ENCODE peak calls at places on chromosomes 13 and 19, in seven cellular contexts. One of them, this sample, is unnamed.

GRCh38 chr19:18939922-18940775 is 868 bp downstream of the HOMER3 start:
- DNase-seq in dorsolateral prefrontal cortex: no peak
- DNase-seq in endodermal cell: peak; percentile 81
- DNase-seq in neural progenitor cell: peak; percentile 90
- DNase-seq in IMR-90: peak; percentile 46
- DNase-seq in Peyer's patch: peak; percentile 64
- DNase-seq in kidney epithelial cell: peak; percentile 12
- DNase-seq in this sample: no peak

GRCh38 chr13:23723463-23723862 is 153.3 kb downstream of the TNFRSF19 start:
- DNase-seq in dorsolateral prefrontal cortex: no peak
- DNase-seq in endodermal cell: no peak
- DNase-seq in neural progenitor cell: no peak
- DNase-seq in IMR-90: peak; percentile 78
- DNase-seq in Peyer's patch: no peak
- DNase-seq in kidney epithelial cell: no peak
- DNase-seq in this sample: peak; percentile 64

GRCh38 chr19:21451187-21451586 is 54.2 kb upstream of the ZNF429 start:
- DNase-seq in dorsolateral prefrontal cortex: no peak
- DNase-seq in endodermal cell: no peak
- DNase-seq in neural progenitor cell: no peak
- DNase-seq in IMR-90: no peak
- DNase-seq in Peyer's patch: no peak
- DNase-seq in kidney epithelial cell: no peak
- DNase-seq in this sample: no peak

GRCh38 chr19:17948967-17949930 is 16.4 kb downstream of the CCDC124 start:
- DNase-seq in dorsolateral prefrontal cortex: no peak
- DNase-seq in endodermal cell: peak; percentile 67
- DNase-seq in neural progenitor cell: peak; percentile 43
- DNase-seq in IMR-90: no peak
- DNase-seq in Peyer's patch: no peak
- DNase-seq in kidney epithelial cell: no peak
- DNase-seq in this sample: no peak

GRCh38 chr19:12194827-12195500 is 32.1 kb downstream of the ZNF136 start:
- DNase-seq in dorsolateral prefrontal cortex: peak; percentile 89
- DNase-seq in endodermal cell: no peak
- DNase-seq in neural progenitor cell: no peak
- DNase-seq in IMR-90: peak; percentile 6
- DNase-seq in Peyer's patch: peak; percentile 82
- DNase-seq in kidney epithelial cell: peak; percentile 25
- DNase-seq in this sample: no peak

GRCh38 chr19:29963576-29963975 is 21.5 kb downstream of the URI1 start:
- DNase-seq in dorsolateral prefrontal cortex: no peak
- DNase-seq in endodermal cell: no peak
- DNase-seq in neural progenitor cell: no peak
- DNase-seq in IMR-90: no peak
- DNase-seq in Peyer's patch: no peak
- DNase-seq in kidney epithelial cell: no peak
- DNase-seq in this sample: no peak

GRCh38 chr19:15331419-15332310 is 674 bp downstream of the BRD4 start:
- DNase-seq in dorsolateral prefrontal cortex: no peak
- DNase-seq in endodermal cell: peak; percentile 72
- DNase-seq in neural progenitor cell: peak; percentile 74
- DNase-seq in IMR-90: no peak
- DNase-seq in Peyer's patch: peak; percentile 76
- DNase-seq in kidney epithelial cell: no peak
- DNase-seq in this sample: no peak

GRCh38 chr19:9967326-9967725 is 31.0 kb upstream of the OLFM2 start:
- DNase-seq in dorsolateral prefrontal cortex: no peak
- DNase-seq in endodermal cell: no peak
- DNase-seq in neural progenitor cell: no peak
- DNase-seq in IMR-90: peak; percentile 30
- DNase-seq in Peyer's patch: no peak
- DNase-seq in kidney epithelial cell: no peak
- DNase-seq in this sample: no peak

GRCh38 chr19:1904385-1905070 is 671 bp upstream of the ADAT3 start:
- DNase-seq in dorsolateral prefrontal cortex: no peak
- DNase-seq in endodermal cell: peak; percentile 89
- DNase-seq in neural progenitor cell: peak; percentile 84
- DNase-seq in IMR-90: no peak
- DNase-seq in Peyer's patch: peak; percentile 75
- DNase-seq in kidney epithelial cell: peak; percentile 44
- DNase-seq in this sample: no peak

GRCh38 chr13:59477011-59477410 is 686.7 kb downstream of the DIAPH3 start:
- DNase-seq in dorsolateral prefrontal cortex: no peak
- DNase-seq in endodermal cell: no peak
- DNase-seq in neural progenitor cell: no peak
- DNase-seq in IMR-90: no peak
- DNase-seq in Peyer's patch: no peak
- DNase-seq in kidney epithelial cell: no peak
- DNase-seq in this sample: no peak
- TF ChIP-seq CTCF in dorsolateral prefrontal cortex: peak; percentile 17
- TF ChIP-seq CTCF in endodermal cell: peak; percentile 77
- TF ChIP-seq CTCF in neural progenitor cell: peak; percentile 52
- TF ChIP-seq CTCF in IMR-90: peak; percentile 26
- TF ChIP-seq CTCF in Peyer's patch: no peak
- TF ChIP-seq CTCF in kidney epithelial cell: peak; percentile 43
- TF ChIP-seq CTCF in this sample: no peak

GRCh38 chr19:52786078-52786463 is 520 bp downstream of the ZNF600 start:
- DNase-seq in dorsolateral prefrontal cortex: no peak
- DNase-seq in endodermal cell: peak; percentile 62
- DNase-seq in neural progenitor cell: peak; percentile 35
- DNase-seq in IMR-90: no peak
- DNase-seq in Peyer's patch: peak; percentile 51
- DNase-seq in kidney epithelial cell: no peak
- DNase-seq in this sample: no peak
- H3K4me3 ChIP-seq in dorsolateral prefrontal cortex: peak overlapping the region; percentile 62
- H3K4me3 ChIP-seq in endodermal cell: peak overlapping the region; percentile 93
- H3K4me3 ChIP-seq in neural progenitor cell: peak overlapping the region; percentile 82
- H3K4me3 ChIP-seq in IMR-90: peak overlapping the region; percentile 86
- H3K4me3 ChIP-seq in Peyer's patch: peak overlapping the region; percentile 80
- H3K4me3 ChIP-seq in kidney epithelial cell: peak overlapping the region; percentile 64
- H3K4me3 ChIP-seq in this sample: peak overlapping the region; percentile 67

GRCh38 chr13:33441015-33441414 is 155.5 kb upstream of the STARD13 start:
- DNase-seq in dorsolateral prefrontal cortex: no peak
- DNase-seq in endodermal cell: peak; percentile 64
- DNase-seq in neural progenitor cell: peak; percentile 44
- DNase-seq in IMR-90: peak; percentile 47
- DNase-seq in Peyer's patch: no peak
- DNase-seq in kidney epithelial cell: no peak
- DNase-seq in this sample: no peak
- TF ChIP-seq CTCF in dorsolateral prefrontal cortex: peak; percentile 23
- TF ChIP-seq CTCF in endodermal cell: peak; percentile 77
- TF ChIP-seq CTCF in neural progenitor cell: peak; percentile 52
- TF ChIP-seq CTCF in IMR-90: peak; percentile 22
- TF ChIP-seq CTCF in Peyer's patch: no peak
- TF ChIP-seq CTCF in kidney epithelial cell: peak; percentile 42
- TF ChIP-seq CTCF in this sample: peak; percentile 7

GRCh38 chr19:45401815-45402468 is 2.9 kb downstream of the PPP1R13L start:
- DNase-seq in dorsolateral prefrontal cortex: no peak
- DNase-seq in endodermal cell: no peak
- DNase-seq in neural progenitor cell: no peak
- DNase-seq in IMR-90: no peak
- DNase-seq in Peyer's patch: no peak
- DNase-seq in kidney epithelial cell: no peak
- DNase-seq in this sample: no peak
- H3K4me3 ChIP-seq in dorsolateral prefrontal cortex: no peak overlapping the region
- H3K4me3 ChIP-seq in endodermal cell: no peak overlapping the region
- H3K4me3 ChIP-seq in neural progenitor cell: no peak overlapping the region
- H3K4me3 ChIP-seq in IMR-90: no peak overlapping the region
- H3K4me3 ChIP-seq in Peyer's patch: peak overlapping the region; percentile 22
- H3K4me3 ChIP-seq in kidney epithelial cell: no peak overlapping the region
- H3K4me3 ChIP-seq in this sample: peak overlapping the region; percentile 15